ENCODE peak calls at places on chromosomes 6 and 20, in eight cellular contexts. H is IMR-90, Y is Peyer's patch, F is H1, W is NB4, P is HepG2, O is ovary, C is heart left ventricle. R is an unnamed sample.
A peak's percentile ranks its signal among the peaks of the same experiment; 100 is the strongest.

GRCh38 chr6:130872250-130873095 is 45.3 kb downstream of the SMLR1 start:
- DNase-seq in H (peak; percentile 44), Y (peak; percentile 93), F (no peak), W (peak; percentile 66), P (peak; percentile 62), O (peak; percentile 83), C (peak; percentile 60), R (peak; percentile 79)

GRCh38 chr20:14470231-14470894 is 133.0 kb upstream of the FLRT3 start:
- DNase-seq in H (no peak), Y (peak; percentile 53), F (no peak), W (no peak), P (peak; percentile 66), O (no peak), C (no peak), R (no peak)

GRCh38 chr20:7656662-7657061 is 283.6 kb downstream of the HAO1 start:
- DNase-seq in H (no peak), Y (no peak), F (no peak), W (no peak), P (no peak), O (no peak), C (no peak), R (no peak)

GRCh38 chr6:157550114-157550989 is 169.4 kb downstream of the ZDHHC14 start:
- DNase-seq in H (no peak), Y (no peak), F (no peak), W (no peak), P (no peak), O (no peak), C (no peak), R (no peak)

GRCh38 chr6:16302721-16303552 is 64.5 kb downstream of the GMPR start:
- DNase-seq in H (no peak), Y (no peak), F (no peak), W (peak; percentile 21), P (peak; percentile 63), O (no peak), C (no peak), R (no peak)

GRCh38 chr6:62129127-62129526 is 156.9 kb downstream of the KHDRBS2 start:
- DNase-seq in H (no peak), Y (no peak), F (no peak), W (no peak), P (no peak), O (no peak), C (no peak), R (no peak)

GRCh38 chr20:48690888-48691287 is 136.9 kb downstream of the PREX1 start:
- DNase-seq in H (peak; percentile 36), Y (peak; percentile 57), F (no peak), W (no peak), P (no peak), O (no peak), C (no peak), R (peak; percentile 81)

GRCh38 chr20:49287555-49288249 is 9.8 kb upstream of the ZNFX1 start:
- DNase-seq in H (peak; percentile 73), Y (no peak), F (no peak), W (no peak), P (peak; percentile 61), O (no peak), C (no peak), R (no peak)

GRCh38 chr20:34710568-34710839 is 6.4 kb downstream of the TP53INP2 start:
- DNase-seq in H (no peak), Y (no peak), F (no peak), W (peak; percentile 14), P (no peak), O (no peak), C (no peak), R (no peak)

GRCh38 chr20:34708621-34709043 is 4.5 kb downstream of the TP53INP2 start:
- DNase-seq in H (peak; percentile 16), Y (peak; percentile 86), F (no peak), W (peak; percentile 79), P (no peak), O (peak; percentile 80), C (peak; percentile 56), R (peak; percentile 54)

GRCh38 chr20:34710861-34711574 is 6.9 kb downstream of the TP53INP2 start:
- DNase-seq in H (no peak), Y (no peak), F (no peak), W (peak; percentile 59), P (no peak), O (no peak), C (no peak), R (no peak)

GRCh38 chr20:34709836-34710567 is 5.9 kb downstream of the TP53INP2 start:
- DNase-seq in H (peak; percentile 51), Y (no peak), F (no peak), W (peak; percentile 83), P (no peak), O (peak; percentile 83), C (peak; percentile 79), R (peak; percentile 83)

GRCh38 chr20:34709044-34709835 is 5.1 kb downstream of the TP53INP2 start:
- DNase-seq in H (peak; percentile 54), Y (peak; percentile 95), F (no peak), W (peak; percentile 87), P (no peak), O (peak; percentile 93), C (peak; percentile 89), R (peak; percentile 91)
- TF ChIP-seq POLR2A in H (no peak), Y (no peak), F (no peak), W (peak; percentile 43), P (peak; percentile 5), O (peak; percentile 43), C (no peak), R (no peak)

DNA sequence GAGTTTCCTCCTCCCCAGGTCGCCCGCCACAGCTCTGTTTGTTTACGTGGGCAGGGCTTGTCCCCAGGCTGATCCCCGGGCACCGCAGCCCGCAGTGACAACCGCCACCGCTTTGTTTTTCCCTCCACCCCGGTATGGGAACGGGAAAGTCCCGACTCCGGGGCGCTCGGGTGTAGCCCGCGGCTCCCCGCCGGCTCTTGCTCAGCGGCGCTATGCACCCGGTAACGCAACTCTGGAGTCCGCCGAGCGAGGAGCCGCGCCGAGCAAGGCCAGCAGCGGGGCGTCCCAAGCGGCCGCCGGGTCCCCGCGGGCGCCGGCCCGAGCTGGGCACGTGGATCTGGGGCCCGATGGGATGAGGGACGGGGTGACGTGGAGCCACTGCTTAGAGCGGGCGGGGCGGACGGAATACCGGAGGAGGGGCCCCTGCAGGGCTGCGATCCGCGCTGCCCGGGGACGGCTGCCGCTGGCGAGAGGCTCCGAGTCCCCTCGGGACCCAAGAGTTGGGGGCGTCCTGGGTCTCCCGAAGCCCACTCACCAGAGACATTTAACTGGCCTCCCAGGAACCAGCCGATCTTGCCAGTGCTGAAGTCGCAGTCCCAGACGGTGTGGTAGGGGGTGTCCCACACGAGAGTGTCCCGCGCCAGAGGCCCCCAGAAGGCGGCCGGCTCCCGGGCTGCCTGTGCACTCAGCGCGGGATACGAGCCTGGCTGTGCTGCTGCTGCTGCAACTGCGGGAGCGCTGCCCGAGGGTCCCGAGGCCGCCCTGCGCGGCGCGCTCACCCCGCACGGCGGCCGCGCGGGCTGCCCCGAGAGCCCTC is 497 bp downstream of the ACSS1 start:
- DNase-seq in H (peak; percentile 19), Y (peak; percentile 90), F (no peak), W (peak; percentile 79), P (no peak), O (peak; percentile 69), C (peak; percentile 85), R (peak; percentile 75)
- TF ChIP-seq POLR2A in H (no peak), Y (peak; percentile 64), F (no peak), W (no peak), P (no peak), O (peak; percentile 34), C (no peak), R (peak; percentile 51)

GRCh38 chr6:167303660-167304625 is 12.8 kb downstream of the UNC93A start:
- DNase-seq in H (no peak), Y (peak; percentile 26), F (no peak), W (no peak), P (no peak), O (no peak), C (no peak), R (no peak)

GRCh38 chr6:167300902-167301425 is 9.8 kb downstream of the UNC93A start:
- DNase-seq in H (no peak), Y (peak; percentile 13), F (no peak), W (no peak), P (no peak), O (no peak), C (no peak), R (no peak)

GRCh38 chr6:167302074-167302473 is 11.0 kb downstream of the UNC93A start:
- DNase-seq in H (no peak), Y (peak; percentile 25), F (no peak), W (no peak), P (no peak), O (no peak), C (no peak), R (no peak)

GRCh38 chr6:167304912-167305311 is 13.8 kb downstream of the UNC93A start:
- DNase-seq in H (no peak), Y (no peak), F (no peak), W (no peak), P (no peak), O (no peak), C (no peak), R (no peak)

GRCh38 chr6:167302796-167303195 is 11.7 kb downstream of the UNC93A start:
- DNase-seq in H (no peak), Y (peak; percentile 14), F (no peak), W (no peak), P (no peak), O (no peak), C (no peak), R (no peak)
- TF ChIP-seq POLR2A in H (no peak), Y (no peak), F (no peak), W (no peak), P (no peak), O (no peak), C (no peak), R (no peak)

DNA sequence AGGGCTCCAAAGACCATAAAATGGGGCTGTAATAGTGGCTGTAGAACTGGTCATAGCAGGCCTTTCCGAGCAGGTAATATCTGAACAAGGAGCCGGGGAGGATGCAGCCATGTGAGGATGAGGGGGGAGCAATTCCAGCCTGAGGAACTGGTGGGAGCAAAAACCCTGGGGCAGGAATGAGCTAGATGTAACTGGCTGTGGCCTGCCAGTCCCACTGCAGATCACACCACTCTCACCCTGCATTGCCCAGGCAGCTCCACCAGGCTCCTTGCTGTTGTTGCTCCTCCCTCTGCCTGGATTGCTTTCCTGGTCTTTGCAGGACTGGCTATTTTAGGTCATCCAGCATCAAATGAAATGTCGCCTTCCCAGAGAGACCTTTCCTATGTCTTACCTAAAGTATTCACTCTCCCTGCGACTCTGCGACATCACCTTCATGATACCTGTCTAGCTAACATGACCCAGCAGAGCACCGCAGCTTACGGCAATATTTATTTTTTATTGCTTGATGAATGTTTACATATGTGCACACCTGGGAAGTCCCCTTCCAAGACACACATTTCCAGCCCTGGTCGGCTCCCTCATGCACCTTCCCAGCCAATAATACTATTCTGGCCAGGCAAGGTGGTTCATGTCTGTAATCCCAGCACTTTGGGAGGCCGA is 2.4 kb upstream of the ZFP64 start:
- DNase-seq in H (no peak), Y (no peak), F (no peak), W (no peak), P (no peak), O (no peak), C (no peak), R (no peak)
- TF ChIP-seq POLR2A in H (no peak), Y (no peak), F (no peak), W (no peak), P (no peak), O (no peak), C (no peak), R (no peak)

R was measured in adrenal gland.